ENCODE peak calls at places on chromosomes 5 and 9, in five cellular contexts. One of them, this sample, is unnamed.

GRCh38 chr9:130041648-130042405 is 1.2 kb downstream of the FNBP1 start:
- DNase-seq in HEK293T: peak; percentile 22
- DNase-seq in NT2/D1: no peak
- DNase-seq in HepG2: no peak
- DNase-seq in H1: no peak
- DNase-seq in this sample: no peak

GRCh38 chr5:76942581-76942980 is 10.3 kb upstream of the CRHBP start:
- DNase-seq in HEK293T: no peak
- DNase-seq in NT2/D1: no peak
- DNase-seq in HepG2: no peak
- DNase-seq in H1: no peak
- DNase-seq in this sample: no peak

GRCh38 chr5:84251503-84251902 is 133.2 kb downstream of the EDIL3 start:
- DNase-seq in HEK293T: no peak
- DNase-seq in NT2/D1: no peak
- DNase-seq in HepG2: no peak
- DNase-seq in H1: no peak
- DNase-seq in this sample: no peak

GRCh38 chr5:180116441-180117377 is 45.1 kb upstream of the RNF130 start:
- DNase-seq in HEK293T: no peak
- DNase-seq in NT2/D1: no peak
- DNase-seq in HepG2: peak; percentile 24
- DNase-seq in H1: no peak
- DNase-seq in this sample: no peak

GRCh38 chr9:137175345-137175961 is 3.6 kb upstream of the TMEM210 start:
- DNase-seq in HEK293T: no peak
- DNase-seq in NT2/D1: no peak
- DNase-seq in HepG2: no peak
- DNase-seq in H1: no peak
- DNase-seq in this sample: no peak

GRCh38 chr9:90936380-90936779 is 134.8 kb downstream of the SYK start:
- DNase-seq in HEK293T: no peak
- DNase-seq in NT2/D1: no peak
- DNase-seq in HepG2: no peak
- DNase-seq in H1: no peak
- DNase-seq in this sample: no peak

GRCh38 chr5:191036-191948 is at the start of gene LRRC14B:
- DNase-seq in HEK293T: no peak
- DNase-seq in NT2/D1: no peak
- DNase-seq in HepG2: no peak
- DNase-seq in H1: no peak
- DNase-seq in this sample: no peak

GRCh38 chr9:6645153-6646027 is at the start of gene GLDC:
- DNase-seq in HEK293T: peak; percentile 83
- DNase-seq in NT2/D1: peak; percentile 77
- DNase-seq in HepG2: peak; percentile 90
- DNase-seq in H1: peak; percentile 78
- DNase-seq in this sample: no peak

GRCh38 chr9:130313103-130313858 is 47.7 kb downstream of the HMCN2 start:
- DNase-seq in HEK293T: no peak
- DNase-seq in NT2/D1: no peak
- DNase-seq in HepG2: no peak
- DNase-seq in H1: no peak
- DNase-seq in this sample: no peak

GRCh38 chr5:100826133-100826532 is 76.9 kb downstream of the ST8SIA4 start:
- DNase-seq in HEK293T: no peak
- DNase-seq in NT2/D1: no peak
- DNase-seq in HepG2: no peak
- DNase-seq in H1: no peak
- DNase-seq in this sample: peak; percentile 69

GRCh38 chr5:127423173-127423798 is 94.2 kb upstream of the PRRC1 start:
- DNase-seq in HEK293T: no peak
- DNase-seq in NT2/D1: no peak
- DNase-seq in HepG2: no peak
- DNase-seq in H1: no peak
- DNase-seq in this sample: peak; percentile 13

GRCh38 chr5:94522099-94522498 is 96.3 kb downstream of the KIAA0825 start:
- DNase-seq in HEK293T: no peak
- DNase-seq in NT2/D1: no peak
- DNase-seq in HepG2: no peak
- DNase-seq in H1: no peak
- DNase-seq in this sample: no peak

GRCh38 chr5:137218896-137219295 is 280.2 kb downstream of the SPOCK1 start:
- DNase-seq in HEK293T: no peak
- DNase-seq in NT2/D1: no peak
- DNase-seq in HepG2: no peak
- DNase-seq in H1: no peak
- DNase-seq in this sample: no peak

GRCh38 chr5:34731435-34732232 is 75.5 kb downstream of the RAI14 start:
- DNase-seq in HEK293T: no peak
- DNase-seq in NT2/D1: no peak
- DNase-seq in HepG2: peak; percentile 76
- DNase-seq in H1: no peak
- DNase-seq in this sample: no peak

GRCh38 chr5:61344187-61344944 is 12.3 kb downstream of the ZSWIM6 start:
- DNase-seq in HEK293T: no peak
- DNase-seq in NT2/D1: no peak
- DNase-seq in HepG2: no peak
- DNase-seq in H1: no peak
- DNase-seq in this sample: no peak

GRCh38 chr5:111063709-111064322 is 7.7 kb upstream of the TSLP start:
- DNase-seq in HEK293T: peak; percentile 17
- DNase-seq in NT2/D1: no peak
- DNase-seq in HepG2: peak; percentile 31
- DNase-seq in H1: no peak
- DNase-seq in this sample: no peak

GRCh38 chr9:29289365-29289764 is 1716.1 kb upstream of the C9orf72 start:
- DNase-seq in HEK293T: no peak
- DNase-seq in NT2/D1: no peak
- DNase-seq in HepG2: no peak
- DNase-seq in H1: no peak
- DNase-seq in this sample: no peak

GRCh38 chr5:159463590-159464321 is 133.5 kb upstream of the IL12B start:
- DNase-seq in HEK293T: no peak
- DNase-seq in NT2/D1: no peak
- DNase-seq in HepG2: peak; percentile 89
- DNase-seq in H1: no peak
- DNase-seq in this sample: no peak

GRCh38 chr5:103469288-103470065 is 93.1 kb downstream of the NUDT12 start:
- DNase-seq in HEK293T: no peak
- DNase-seq in NT2/D1: no peak
- DNase-seq in HepG2: no peak
- DNase-seq in H1: no peak
- DNase-seq in this sample: no peak

GRCh38 chr5:157593036-157593435 is 17.5 kb upstream of the ADAM19 start:
- DNase-seq in HEK293T: no peak
- DNase-seq in NT2/D1: no peak
- DNase-seq in HepG2: no peak
- DNase-seq in H1: no peak
- DNase-seq in this sample: no peak

GRCh38 chr5:73028991-73029540 is 73.2 kb downstream of the FCHO2 start:
- DNase-seq in HEK293T: no peak
- DNase-seq in NT2/D1: no peak
- DNase-seq in HepG2: no peak
- DNase-seq in H1: no peak
- DNase-seq in this sample: no peak

GRCh38 chr5:73031839-73032238 is 76.0 kb downstream of the FCHO2 start:
- DNase-seq in HEK293T: peak; percentile 61
- DNase-seq in NT2/D1: no peak
- DNase-seq in HepG2: no peak
- DNase-seq in H1: no peak
- DNase-seq in this sample: no peak

GRCh38 chr5:73032635-73033034 is 76.8 kb downstream of the FCHO2 start:
- DNase-seq in HEK293T: no peak
- DNase-seq in NT2/D1: no peak
- DNase-seq in HepG2: no peak
- DNase-seq in H1: no peak
- DNase-seq in this sample: no peak

GRCh38 chr5:73030531-73030930 is 74.7 kb downstream of the FCHO2 start:
- DNase-seq in HEK293T: no peak
- DNase-seq in NT2/D1: no peak
- DNase-seq in HepG2: no peak
- DNase-seq in H1: no peak
- DNase-seq in this sample: no peak

DNA sequence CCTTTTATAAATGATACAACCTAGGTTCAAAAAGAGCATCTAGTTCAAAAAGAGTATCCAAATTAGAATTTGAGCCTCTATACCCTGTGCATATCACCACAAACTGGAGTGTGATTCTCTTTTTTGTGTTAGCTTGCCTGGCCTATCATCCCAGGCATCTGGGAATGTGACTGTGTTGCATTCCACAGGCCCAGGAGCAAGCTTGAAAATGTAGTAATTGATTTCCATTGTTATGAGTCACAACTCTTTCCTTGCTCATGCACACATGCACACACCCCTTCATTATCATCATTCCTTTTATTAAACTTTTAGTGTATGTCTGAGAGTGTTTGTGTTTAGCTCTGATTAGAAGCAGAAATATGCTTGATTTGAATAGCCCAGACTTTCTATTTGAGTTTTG is 75.2 kb downstream of the FCHO2 start:
- DNase-seq in HEK293T: peak; percentile 25
- DNase-seq in NT2/D1: peak; percentile 15
- DNase-seq in HepG2: peak; percentile 5
- DNase-seq in H1: no peak
- DNase-seq in this sample: no peak
- TF ChIP-seq SUZ12 in HEK293T: no peak
- TF ChIP-seq SUZ12 in NT2/D1: no peak
- TF ChIP-seq SUZ12 in HepG2: no peak
- TF ChIP-seq SUZ12 in H1: no peak
- TF ChIP-seq SUZ12 in this sample: no peak

GRCh38 chr5:107669543-107670027 is 1.2 kb downstream of the EFNA5 start:
- DNase-seq in HEK293T: no peak
- DNase-seq in NT2/D1: peak; percentile 8
- DNase-seq in HepG2: no peak
- DNase-seq in H1: no peak
- DNase-seq in this sample: no peak
- TF ChIP-seq SUZ12 in HEK293T: no peak
- TF ChIP-seq SUZ12 in NT2/D1: no peak
- TF ChIP-seq SUZ12 in HepG2: no peak
- TF ChIP-seq SUZ12 in H1: no peak
- TF ChIP-seq SUZ12 in this sample: no peak

DNA sequence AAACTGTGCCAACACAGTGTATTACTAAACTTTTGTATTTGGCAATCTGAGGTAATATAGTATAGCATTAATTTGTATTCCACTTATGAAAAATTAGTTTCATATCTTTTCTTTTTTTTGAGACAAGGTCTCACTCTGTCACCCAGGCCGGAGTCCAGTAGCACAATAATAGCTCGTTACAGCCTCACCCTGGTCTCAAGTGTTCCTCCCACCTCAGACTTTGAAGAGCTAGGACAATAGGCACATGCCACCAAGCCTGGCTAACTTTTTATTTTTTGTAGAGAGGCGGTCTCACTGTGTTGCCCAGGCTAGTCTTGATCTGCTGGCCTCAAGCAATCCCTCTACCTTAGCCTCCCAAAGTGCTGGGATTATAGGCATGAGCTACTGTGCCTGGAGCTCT is 36.1 kb downstream of the POLK start:
- DNase-seq in HEK293T: no peak
- DNase-seq in NT2/D1: no peak
- DNase-seq in HepG2: no peak
- DNase-seq in H1: no peak
- DNase-seq in this sample: no peak
- TF ChIP-seq SUZ12 in HEK293T: no peak
- TF ChIP-seq SUZ12 in NT2/D1: no peak
- TF ChIP-seq SUZ12 in HepG2: no peak
- TF ChIP-seq SUZ12 in H1: no peak
- TF ChIP-seq SUZ12 in this sample: no peak

DNA sequence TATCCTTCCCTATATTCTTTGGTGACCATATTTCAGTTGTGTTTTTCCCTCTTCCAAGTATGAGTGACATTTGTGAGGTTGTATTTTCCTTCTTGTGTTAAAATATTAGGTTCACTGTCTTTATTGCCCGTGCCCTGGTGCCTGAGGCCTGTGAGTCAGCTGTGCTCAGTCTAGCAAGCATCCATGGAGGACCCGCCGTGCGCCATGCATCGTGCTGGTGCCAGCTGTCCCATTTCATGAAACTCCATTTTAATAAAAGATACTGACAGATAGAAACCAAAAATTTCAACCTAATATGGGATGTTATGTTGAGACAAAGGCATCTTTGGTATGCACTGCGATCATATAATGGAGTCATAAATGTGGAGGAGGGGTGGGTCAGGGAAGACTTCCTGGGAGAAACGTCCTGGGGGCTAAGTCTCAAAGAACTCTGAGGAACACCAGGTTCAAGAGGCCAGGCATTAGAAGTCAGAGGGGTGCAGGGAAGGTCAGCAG is 34.0 kb upstream of the FGF1 start:
- DNase-seq in HEK293T: no peak
- DNase-seq in NT2/D1: no peak
- DNase-seq in HepG2: no peak
- DNase-seq in H1: no peak
- DNase-seq in this sample: no peak
- TF ChIP-seq SUZ12 in HEK293T: no peak
- TF ChIP-seq SUZ12 in NT2/D1: no peak
- TF ChIP-seq SUZ12 in HepG2: no peak
- TF ChIP-seq SUZ12 in H1: no peak
- TF ChIP-seq SUZ12 in this sample: no peak

GRCh38 chr9:16986441-16987387 is 116.2 kb upstream of the BNC2 start:
- DNase-seq in HEK293T: no peak
- DNase-seq in NT2/D1: no peak
- DNase-seq in HepG2: no peak
- DNase-seq in H1: no peak
- DNase-seq in this sample: no peak

GRCh38 chr9:16982780-16983179 is 112.3 kb upstream of the BNC2 start:
- DNase-seq in HEK293T: no peak
- DNase-seq in NT2/D1: no peak
- DNase-seq in HepG2: no peak
- DNase-seq in H1: no peak
- DNase-seq in this sample: no peak

DNA sequence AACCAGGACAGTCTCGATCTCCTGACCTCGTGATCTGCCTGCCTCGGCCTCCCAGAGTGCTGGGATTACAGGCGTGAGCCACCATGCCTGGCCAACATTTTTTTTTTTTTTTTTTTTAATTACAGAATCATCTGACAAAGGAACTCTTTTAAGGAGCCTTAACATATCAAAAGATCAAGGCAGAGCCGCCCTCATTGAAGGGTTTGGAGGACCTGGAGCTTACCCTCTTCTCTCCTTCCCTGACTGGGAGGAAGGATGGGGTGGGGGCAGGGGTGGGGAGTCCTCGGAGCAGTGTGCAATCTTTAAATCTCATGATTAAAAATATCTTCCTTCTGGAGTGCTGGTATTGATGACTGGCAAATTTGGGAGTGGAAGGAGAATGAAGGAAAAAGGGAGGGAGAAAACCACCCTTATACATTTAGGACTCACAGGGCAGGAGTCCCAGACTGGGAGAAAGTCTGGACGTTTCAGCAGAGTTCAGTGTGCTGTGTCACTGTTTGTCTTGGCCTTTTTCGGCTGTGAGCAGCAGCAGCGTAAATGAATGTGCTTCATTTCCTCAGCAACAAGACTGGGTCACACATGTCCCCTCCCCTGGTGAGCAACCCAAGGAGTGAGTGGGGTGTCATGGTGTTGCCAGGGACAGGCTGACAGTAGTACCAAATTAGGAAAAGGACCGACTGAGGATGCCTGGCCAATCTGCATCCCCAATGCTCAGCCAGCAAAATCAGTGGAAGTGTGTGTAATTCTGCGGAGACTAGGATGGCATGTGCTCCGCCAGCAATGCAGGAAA is 115.3 kb upstream of the BNC2 start:
- DNase-seq in HEK293T: no peak
- DNase-seq in NT2/D1: peak; percentile 13
- DNase-seq in HepG2: no peak
- DNase-seq in H1: no peak
- DNase-seq in this sample: no peak
- TF ChIP-seq SUZ12 in HEK293T: no peak
- TF ChIP-seq SUZ12 in NT2/D1: no peak
- TF ChIP-seq SUZ12 in HepG2: no peak
- TF ChIP-seq SUZ12 in H1: no peak
- TF ChIP-seq SUZ12 in this sample: no peak

This sample was measured in GM12878.